ENCODE peak calls at places on chromosomes 7 and 10, in eight cellular contexts. E, A, U, Z, F, O, J and I are unnamed samples.
A peak's percentile ranks its signal among the peaks of the same experiment; 100 is the strongest.

GRCh38 chr7:28089120-28089714 is 91.4 kb downstream of the JAZF1 start:
- DNase-seq in J (no peak), U (no peak), E (no peak), F (no peak), O (no peak), A (no peak), Z (no peak), I (no peak)

GRCh38 chr7:148914208-148914777 is 30.2 kb upstream of the EZH2 start:
- DNase-seq in U (peak; percentile 85), Z (no peak), J (no peak), A (no peak), F (no peak), E (peak; percentile 68), O (no peak), I (no peak)

GRCh38 chr7:95527033-95527775 is 41.5 kb downstream of the ASB4 start:
- DNase-seq in O (peak; percentile 59), E (peak; percentile 73), F (no peak), U (peak; percentile 44), J (no peak), A (peak; percentile 56), Z (peak; percentile 32), I (peak; percentile 72)

GRCh38 chr7:121069346-121070100 is 81.0 kb downstream of the CPED1 start:
- DNase-seq in E (peak; percentile 50), J (no peak), U (peak; percentile 41), Z (peak; percentile 54), A (no peak), O (no peak), F (no peak), I (no peak)

GRCh38 chr7:120583835-120584586 is 273.9 kb downstream of the TSPAN12 start:
- DNase-seq in O (no peak), U (peak; percentile 59), Z (no peak), J (no peak), E (peak; percentile 91), A (no peak), F (no peak), I (no peak)

GRCh38 chr10:47016564-47016963 is 105.3 kb downstream of the PTPN20 start:
- DNase-seq in F (no peak), U (no peak), E (no peak), A (no peak), J (no peak), O (no peak), Z (no peak), I (no peak)

GRCh38 chr7:69654849-69655707 is 56.8 kb downstream of the AUTS2 start:
- DNase-seq in E (no peak), U (no peak), J (no peak), O (no peak), A (no peak), F (no peak), Z (no peak), I (no peak)

GRCh38 chr7:21915140-21915539 is 30.6 kb downstream of the CDCA7L start:
- DNase-seq in J (no peak), O (no peak), F (no peak), E (no peak), Z (no peak), A (no peak), U (no peak), I (no peak)

GRCh38 chr10:3071405-3072198 is 4.3 kb downstream of the PFKP start:
- DNase-seq in E (peak; percentile 82), U (peak; percentile 96), Z (no peak), J (no peak), A (no peak), F (no peak), O (no peak), I (no peak)

GRCh38 chr10:25974897-25975459 is 40.9 kb downstream of the MYO3A start:
- DNase-seq in U (no peak), A (no peak), F (no peak), O (no peak), E (no peak), Z (no peak), J (no peak), I (peak; percentile 13)

GRCh38 chr7:90655566-90655965 is 59.4 kb downstream of the CDK14 start:
- DNase-seq in Z (no peak), O (no peak), E (peak; percentile 79), F (no peak), U (peak; percentile 94), A (no peak), J (no peak), I (no peak)

GRCh38 chr7:80027616-80028173 is 106.9 kb upstream of the GNAI1 start:
- DNase-seq in F (no peak), A (no peak), O (no peak), J (no peak), Z (no peak), U (no peak), E (no peak), I (no peak)

GRCh38 chr7:158449942-158450341 is 137.7 kb downstream of the PTPRN2 start:
- DNase-seq in E (no peak), O (no peak), A (no peak), J (peak; percentile 39), F (no peak), Z (no peak), U (no peak), I (no peak)

GRCh38 chr10:71087622-71088021 is 124.7 kb upstream of the UNC5B start:
- DNase-seq in F (no peak), A (peak; percentile 22), O (no peak), J (no peak), E (no peak), Z (no peak), U (no peak), I (no peak)

GRCh38 chr7:45609180-45609579 is 35.0 kb downstream of the ADCY1 start:
- DNase-seq in J (peak; percentile 59), U (no peak), Z (no peak), A (no peak), O (no peak), F (no peak), E (no peak), I (no peak)

DNA sequence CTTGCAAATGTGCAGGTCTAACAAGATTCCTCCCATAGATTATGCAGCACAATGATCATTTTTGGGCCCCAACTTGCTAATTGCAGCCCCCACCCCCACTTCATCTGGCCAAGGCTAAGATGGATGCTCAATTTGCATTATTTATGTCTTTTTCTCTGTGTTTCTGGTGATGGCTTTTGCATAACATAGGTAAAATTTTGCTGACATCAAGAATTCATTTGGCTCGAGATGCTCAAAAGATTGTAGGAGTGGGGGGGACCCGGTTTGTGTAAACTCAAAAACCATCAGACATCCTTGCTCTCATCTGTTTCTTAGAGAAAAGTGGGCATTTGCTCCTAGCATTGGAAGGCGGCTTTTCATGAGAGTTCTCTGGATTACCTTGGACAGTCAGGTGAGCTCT is 356.3 kb upstream of the NPVF start:
- DNase-seq in A (no peak), E (no peak), J (no peak), U (no peak), Z (no peak), F (no peak), O (no peak), I (no peak)
- H3K4me3 ChIP-seq in A (no peak overlapping the region), E (no peak overlapping the region), J (no peak overlapping the region), U (no peak overlapping the region), Z (no peak overlapping the region), F (no peak overlapping the region), O (no peak overlapping the region), I (no peak overlapping the region)

GRCh38 chr10:75449320-75450061 is 18.1 kb downstream of the LRMDA start:
- DNase-seq in F (no peak), U (no peak), Z (no peak), A (no peak), E (no peak), O (no peak), J (no peak), I (no peak)

GRCh38 chr10:75450062-75450429 is 18.6 kb downstream of the LRMDA start:
- DNase-seq in F (no peak), A (no peak), Z (no peak), J (no peak), E (no peak), U (no peak), O (no peak), I (no peak)

GRCh38 chr10:75450654-75451419 is 19.4 kb downstream of the LRMDA start:
- DNase-seq in U (no peak), E (no peak), F (no peak), O (no peak), J (no peak), Z (no peak), A (no peak), I (no peak)

GRCh38 chr10:75452997-75453396 is 21.6 kb downstream of the LRMDA start:
- DNase-seq in U (no peak), E (no peak), Z (no peak), A (no peak), J (no peak), O (no peak), F (no peak), I (no peak)

DNA sequence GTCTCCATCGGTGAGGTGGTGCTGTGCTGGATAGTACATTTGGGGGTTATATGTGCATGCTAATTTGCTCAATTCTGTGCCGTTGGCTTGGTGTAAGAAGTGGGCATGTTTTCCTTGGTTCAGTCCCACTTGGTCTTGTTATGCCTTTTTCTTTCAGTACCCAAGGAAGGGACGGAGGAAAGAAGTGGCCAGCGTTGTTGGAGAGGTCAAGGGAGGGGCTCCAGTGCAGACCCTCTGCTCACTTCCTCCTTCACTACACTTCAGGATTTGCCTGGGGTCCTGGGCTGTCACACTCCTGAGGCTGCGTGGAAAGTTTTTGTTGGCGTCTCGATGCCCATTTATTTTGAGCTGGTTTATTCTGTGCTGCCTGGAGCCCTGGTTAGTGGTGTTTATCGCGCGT is 20.5 kb downstream of the LRMDA start:
- DNase-seq in A (no peak), O (no peak), F (no peak), E (no peak), Z (no peak), J (no peak), U (no peak), I (no peak)
- H3K4me3 ChIP-seq in A (no peak overlapping the region), O (no peak overlapping the region), F (no peak overlapping the region), E (no peak overlapping the region), Z (peak overlapping the region; percentile 43), J (no peak overlapping the region), U (no peak overlapping the region), I (no peak overlapping the region)

GRCh38 chr10:95964786-95965185 is 57.0 kb downstream of the CC2D2B start:
- DNase-seq in A (no peak), J (no peak), O (no peak), U (no peak), E (peak; percentile 13), F (no peak), Z (no peak), I (no peak)

GRCh38 chr10:95963202-95963991 is 55.6 kb downstream of the CC2D2B start:
- DNase-seq in Z (no peak), F (no peak), O (peak; percentile 14), U (no peak), E (no peak), A (no peak), J (no peak), I (no peak)

DNA sequence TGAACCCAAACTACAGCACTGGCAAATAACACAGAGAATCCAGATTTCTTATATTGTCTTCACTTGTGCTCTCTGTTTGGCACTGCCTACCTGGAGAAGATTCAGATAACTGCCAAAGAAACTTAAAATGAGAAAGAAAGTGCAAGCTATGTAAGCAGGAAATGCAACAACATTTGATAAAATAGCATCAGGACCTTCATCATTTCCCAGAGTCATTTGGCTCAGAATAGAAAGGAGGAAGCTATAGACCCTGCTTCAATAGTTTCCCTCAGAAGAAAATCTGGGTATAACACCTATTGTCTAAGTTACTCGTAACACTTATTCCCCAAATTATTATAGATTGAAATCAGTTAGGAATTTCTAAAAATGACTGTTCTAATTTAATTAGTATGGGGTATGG is 56.2 kb downstream of the CC2D2B start:
- DNase-seq in U (no peak), E (no peak), O (no peak), J (no peak), A (no peak), F (no peak), Z (no peak), I (no peak)
- H3K4me3 ChIP-seq in U (no peak overlapping the region), E (no peak overlapping the region), O (peak overlapping the region; percentile 44), J (no peak overlapping the region), A (no peak overlapping the region), F (no peak overlapping the region), Z (no peak overlapping the region), I (no peak overlapping the region)

GRCh38 chr10:5581670-5582566 is 57.2 kb downstream of the CALML3 start:
- DNase-seq in O (peak; percentile 37), U (no peak), A (no peak), E (no peak), Z (no peak), J (peak; percentile 49), F (peak; percentile 19), I (no peak)
- H3K4me3 ChIP-seq in O (peak overlapping the region; percentile 1), U (no peak overlapping the region), A (no peak overlapping the region), E (no peak overlapping the region), Z (no peak overlapping the region), J (no peak overlapping the region), F (no peak overlapping the region), I (no peak overlapping the region)